ENCODE peak calls at places on chromosomes 11 and 22, in four cellular contexts. H is K562, G is HL-60, J is GM12878. Y is an unnamed sample.

GRCh38 chr22:22201185-22201924 is 43.2 kb upstream of the VPREB1 start:
- DNase-seq in H (peak; percentile 91), G (no peak), J (no peak), Y (peak; percentile 53)

GRCh38 chr11:9982796-9983579 is 311.0 kb downstream of the SBF2 start:
- DNase-seq in H (peak; percentile 15), G (no peak), J (no peak), Y (no peak)

GRCh38 chr11:23988381-23989006 is 508.4 kb upstream of the LUZP2 start:
- DNase-seq in H (no peak), G (no peak), J (no peak), Y (no peak)

GRCh38 chr11:70100791-70101190 is 22.7 kb downstream of the ANO1 start:
- DNase-seq in H (no peak), G (no peak), J (no peak), Y (no peak)

GRCh38 chr11:71103266-71103665 is 149.1 kb downstream of the SHANK2 start:
- DNase-seq in H (no peak), G (no peak), J (no peak), Y (no peak)

GRCh38 chr11:859394-860131 is 16.9 kb downstream of the TSPAN4 start:
- DNase-seq in H (peak; percentile 59), G (no peak), J (no peak), Y (no peak)

GRCh38 chr11:93775289-93775688 is 8.8 kb upstream of the MED17 start:
- DNase-seq in H (peak; percentile 42), G (no peak), J (no peak), Y (no peak)

GRCh38 chr22:31637938-31638618 is 23.9 kb downstream of the PISD start:
- DNase-seq in H (no peak), G (no peak), J (no peak), Y (no peak)

GRCh38 chr11:90449643-90450042 is 226.8 kb upstream of the CHORDC1 start:
- DNase-seq in H (no peak), G (no peak), J (no peak), Y (no peak)

GRCh38 chr22:28894320-28894719 is 10.9 kb downstream of the ZNRF3 start:
- DNase-seq in H (no peak), G (no peak), J (no peak), Y (no peak)

GRCh38 chr11:116882386-116882785 is 45.0 kb upstream of the APOA1 start:
- DNase-seq in H (no peak), G (peak; percentile 21), J (no peak), Y (no peak)

GRCh38 chr11:75204012-75204674 is 36.4 kb upstream of the TPBGL start:
- DNase-seq in H (no peak), G (no peak), J (no peak), Y (no peak)
- TF ChIP-seq POLR2AphosphoS5 in H (no peak), G (no peak), J (no peak), Y (no peak)

DNA sequence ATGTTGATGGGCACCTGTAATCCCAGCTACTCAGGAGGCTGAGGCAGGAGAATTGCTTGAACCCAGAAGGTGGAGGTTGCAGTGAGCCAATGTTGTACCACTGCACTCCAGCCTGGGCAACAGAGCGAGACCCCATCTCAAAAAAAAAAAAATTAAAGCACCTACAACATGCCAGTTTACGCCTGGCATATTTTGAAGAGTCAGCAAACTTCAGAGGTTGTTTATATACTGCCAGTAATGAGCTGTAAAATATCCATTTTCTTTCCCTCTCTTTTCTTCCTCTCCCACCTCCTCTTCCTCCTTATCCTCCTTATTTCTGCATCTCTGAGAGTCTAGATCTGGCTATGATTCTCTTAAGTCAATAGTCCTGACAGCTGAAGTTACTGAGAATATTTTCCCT is 556.5 kb upstream of the LARGE1 start:
- DNase-seq in H (no peak), G (no peak), J (no peak), Y (no peak)
- TF ChIP-seq SPI1 in H (no peak), G (no peak), J (no peak), Y (no peak)

GRCh38 chr22:50189184-50189848 is 3.6 kb downstream of the TRABD start:
- DNase-seq in H (no peak), G (no peak), J (no peak), Y (no peak)

GRCh38 chr22:50189849-50190181 is 4.1 kb downstream of the TRABD start:
- DNase-seq in H (no peak), G (no peak), J (no peak), Y (no peak)

GRCh38 chr22:50191041-50191740 is 5.5 kb downstream of the TRABD start:
- DNase-seq in H (no peak), G (peak; percentile 86), J (peak; percentile 85), Y (no peak)

GRCh38 chr22:50192056-50192824 is 6.5 kb downstream of the TRABD start:
- DNase-seq in H (no peak), G (no peak), J (no peak), Y (no peak)

GRCh38 chr22:50190182-50190951 is 4.7 kb downstream of the TRABD start:
- DNase-seq in H (peak; percentile 85), G (peak; percentile 89), J (peak; percentile 76), Y (peak; percentile 78)
- TF ChIP-seq POLR2AphosphoS5 in H (no peak), G (no peak), J (peak; percentile 79), Y (peak; percentile 90)

DNA sequence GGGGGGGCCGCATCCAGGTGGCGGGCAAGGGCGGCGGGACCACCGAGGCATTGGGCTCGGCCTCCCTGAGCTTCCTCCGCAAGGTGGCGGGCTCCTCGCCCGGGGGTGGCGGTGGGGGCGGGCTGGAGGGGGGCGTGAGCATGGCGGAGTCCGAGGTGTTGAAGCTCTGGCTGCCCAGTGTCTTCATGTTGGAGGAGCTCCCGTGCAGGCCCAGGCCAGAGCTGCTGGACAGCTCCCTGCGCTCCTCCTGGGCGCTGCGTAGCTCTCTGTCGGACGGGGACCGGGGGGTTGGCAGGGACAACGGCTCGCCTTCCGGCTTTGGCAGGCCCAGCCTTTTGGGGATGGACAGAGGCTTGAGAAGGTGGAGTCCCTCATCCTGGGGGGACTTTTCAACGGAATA is 43.9 kb upstream of the BID start:
- DNase-seq in H (no peak), G (no peak), J (no peak), Y (no peak)
- TF ChIP-seq SPI1 in H (no peak), G (no peak), J (no peak), Y (no peak)

DNA sequence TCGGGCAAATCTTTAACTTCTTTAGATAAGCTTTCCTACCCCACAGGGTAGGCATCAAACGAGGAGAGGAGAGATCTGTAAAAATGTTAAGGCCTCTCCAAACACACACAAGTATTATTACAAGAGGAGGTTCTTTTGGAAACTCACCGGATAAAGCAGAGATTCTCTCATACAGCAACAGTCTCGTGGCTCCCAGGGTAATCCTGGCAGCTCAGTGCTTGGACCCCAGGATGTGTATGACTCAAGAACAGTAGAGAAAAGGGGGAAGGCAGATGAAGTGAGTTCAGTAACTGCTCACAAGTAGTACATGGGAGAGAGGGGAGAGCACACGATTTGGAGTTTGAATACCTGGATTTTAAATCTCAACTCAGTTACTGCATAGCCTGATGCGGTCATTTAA is 120.9 kb downstream of the FEZ1 start:
- DNase-seq in H (no peak), G (no peak), J (no peak), Y (no peak)
- TF ChIP-seq POLR2AphosphoS5 in H (no peak), G (no peak), J (no peak), Y (no peak)

GRCh38 chr22:17743661-17744411 is 30.4 kb downstream of the BID start:
- DNase-seq in H (no peak), G (no peak), J (no peak), Y (no peak)
- TF ChIP-seq SPI1 in H (no peak), G (no peak), J (no peak), Y (no peak)

Y was measured in GM12891.